ENCODE peak calls at places on chromosomes 6 and 20, in four cellular contexts. E, J, Z and B are unnamed samples.

GRCh38 chr6:158639056-158639455 is 5.5 kb downstream of the DYNLT1 start:
- DNase-seq in E (no peak), J (no peak), Z (no peak), B (no peak)

GRCh38 chr6:126027601-126028000 is 41.3 kb downstream of the TRMT11 start:
- DNase-seq in E (no peak), J (no peak), Z (no peak), B (no peak)

GRCh38 chr20:38633577-38634093 is 32.0 kb downstream of the ARHGAP40 start:
- DNase-seq in E (peak), J (peak), Z (peak), B (peak)

GRCh38 chr6:37576336-37576737 is 76.6 kb upstream of the CCDC167 start:
- DNase-seq in E (no peak), J (no peak), Z (peak), B (no peak)

GRCh38 chr20:62938105-62938888 is at the start of gene GID8:
- DNase-seq in E (peak), J (peak), Z (no peak), B (no peak)

GRCh38 chr6:132491303-132491702 is 21.6 kb downstream of the STX7 start:
- DNase-seq in E (no peak), J (no peak), Z (no peak), B (no peak)

GRCh38 chr6:53544050-53544499 is 826 bp downstream of the GCLC start:
- DNase-seq in E (peak), J (no peak), Z (no peak), B (no peak)

GRCh38 chr6:72826033-72826432 is 204.2 kb downstream of the KCNQ5 start:
- DNase-seq in E (no peak), J (no peak), Z (no peak), B (no peak)

GRCh38 chr6:146819596-146820320 is 221.0 kb downstream of the ADGB start:
- DNase-seq in E (no peak), J (no peak), Z (no peak), B (no peak)

GRCh38 chr6:105401247-105402089 is 1.4 kb downstream of the PREP start:
- DNase-seq in E (no peak), J (no peak), Z (no peak), B (no peak)

GRCh38 chr20:38827770-38828281 is 22.3 kb downstream of the PPP1R16B start:
- DNase-seq in E (no peak), J (no peak), Z (no peak), B (no peak)

GRCh38 chr6:20188630-20189075 is 23.6 kb downstream of the MBOAT1 start:
- DNase-seq in E (no peak), J (no peak), Z (no peak), B (no peak)

GRCh38 chr6:149236584-149236983 is 80.9 kb upstream of the TAB2 start:
- DNase-seq in E (no peak), J (no peak), Z (no peak), B (peak)

GRCh38 chr6:92577077-92577719 is 842.2 kb downstream of the EPHA7 start:
- DNase-seq in E (no peak), J (no peak), Z (peak), B (no peak)

GRCh38 chr20:20743511-20744169 is 31.2 kb upstream of the RALGAPA2 start:
- DNase-seq in E (no peak), J (no peak), Z (no peak), B (peak)

GRCh38 chr6:140071115-140071514 is 696.7 kb upstream of the CITED2 start:
- DNase-seq in E (peak), J (no peak), Z (peak), B (peak)

GRCh38 chr6:152952866-152953509 is 29.9 kb downstream of the FBXO5 start:
- DNase-seq in E (peak), J (no peak), Z (peak), B (no peak)

GRCh38 chr20:10671221-10671849 is 2.5 kb downstream of the JAG1 start:
- DNase-seq in E (peak), J (no peak), Z (peak), B (peak)

GRCh38 chr6:13371421-13372072 is 43.2 kb upstream of the TBC1D7 start:
- DNase-seq in E (no peak), J (no peak), Z (no peak), B (no peak)

GRCh38 chr6:44051516-44051915 is 75.7 kb downstream of the MRPL14 start:
- DNase-seq in E (no peak), J (no peak), Z (peak), B (no peak)

GRCh38 chr20:47964174-47964573 is 178.9 kb upstream of the SULF2 start:
- DNase-seq in E (no peak), J (no peak), Z (no peak), B (no peak)

GRCh38 chr20:45898285-45898684 is 7.2 kb downstream of the CTSA start:
- DNase-seq in E (no peak), J (no peak), Z (no peak), B (no peak)

GRCh38 chr6:159044899-159045727 is at the start of gene TAGAP:
- DNase-seq in E (peak), J (peak), Z (no peak), B (no peak)

GRCh38 chr6:87806635-87807034 is 104.6 kb upstream of the AKIRIN2 start:
- DNase-seq in E (no peak), J (no peak), Z (no peak), B (no peak)

GRCh38 chr6:108735991-108736345 is 112.3 kb upstream of the ARMC2 start:
- DNase-seq in E (peak), J (no peak), Z (no peak), B (no peak)

GRCh38 chr6:142696689-142697088 is 248.3 kb downstream of the HIVEP2 start:
- DNase-seq in E (peak), J (no peak), Z (peak), B (peak)